ENCODE peak calls at places on chromosomes 11 and 22, in five cellular contexts. B, G, X, H and W are unnamed samples.

GRCh38 chr11:126969865-126970479 is 30.6 kb downstream of the KIRREL3 start:
- DNase-seq in G (peak), H (peak), X (no peak), B (peak), W (no peak)

GRCh38 chr11:65651589-65652510 is 10.9 kb downstream of the RELA start:
- DNase-seq in B (no peak), X (no peak), H (no peak), G (no peak), W (peak)

GRCh38 chr11:62552465-62552782 is 5.8 kb upstream of the AHNAK start:
- DNase-seq in G (peak), X (no peak), H (no peak), B (no peak), W (peak)

GRCh38 chr22:17878186-17878694 is 104.0 kb upstream of the BID start:
- DNase-seq in G (no peak), X (no peak), H (no peak), B (no peak), W (no peak)

GRCh38 chr11:68328374-68329091 is 16.1 kb downstream of the LRP5 start:
- DNase-seq in G (peak), B (peak), H (no peak), X (no peak), W (peak)

GRCh38 chr11:36360318-36360717 is 64.2 kb downstream of the PRR5L start:
- DNase-seq in X (no peak), G (no peak), H (no peak), B (no peak), W (no peak)

GRCh38 chr11:2655834-2656622 is 43.8 kb downstream of the KCNQ1OT1 start:
- DNase-seq in X (peak), G (no peak), B (no peak), H (peak), W (no peak)

GRCh38 chr11:7060828-7061227 is 28.0 kb upstream of the RBMXL2 start:
- DNase-seq in G (no peak), X (no peak), H (no peak), B (no peak), W (no peak)

GRCh38 chr11:16863382-16863781 is 124.9 kb downstream of the C11orf58 start:
- DNase-seq in G (no peak), X (no peak), B (no peak), H (no peak), W (no peak)

GRCh38 chr22:26766510-26767350 is 109.3 kb downstream of the MIAT start:
- DNase-seq in B (no peak), H (no peak), G (no peak), X (no peak), W (no peak)

GRCh38 chr22:24427500-24428164 is at the start of gene ADORA2A:
- DNase-seq in H (no peak), X (no peak), G (no peak), B (no peak), W (peak)

GRCh38 chr11:94737171-94737611 is 31.0 kb upstream of the AMOTL1 start:
- DNase-seq in G (no peak), H (no peak), X (no peak), B (no peak), W (no peak)

GRCh38 chr11:36409152-36409713 is 100.8 kb downstream of the TRAF6 start:
- DNase-seq in G (no peak), X (peak), H (no peak), B (no peak), W (peak)

GRCh38 chr11:64624869-64625481 is 34.0 kb downstream of the SLC22A12 start:
- DNase-seq in H (no peak), B (no peak), G (no peak), X (no peak), W (peak)

GRCh38 chr11:75151346-75152047 is 590 bp downstream of the SLCO2B1 start:
- DNase-seq in G (no peak), B (no peak), X (no peak), H (no peak), W (no peak)

GRCh38 chr11:108154591-108154990 is 33.2 kb downstream of the ACAT1 start:
- DNase-seq in X (no peak), B (no peak), H (no peak), G (no peak), W (no peak)

GRCh38 chr11:111310723-111311122 is 12.4 kb downstream of the POU2AF3 start:
- DNase-seq in B (no peak), X (no peak), G (no peak), H (no peak), W (no peak)

GRCh38 chr11:36509694-36510566 is at the start of gene TRAF6:
- DNase-seq in X (no peak), G (peak), H (peak), B (peak), W (peak)

GRCh38 chr11:117620131-117620530 is 176.9 kb downstream of the DSCAML1 start:
- DNase-seq in G (no peak), B (no peak), H (no peak), X (no peak), W (peak)

GRCh38 chr11:102449651-102450570 is 2.7 kb downstream of the TMEM123 start:
- DNase-seq in H (no peak), X (no peak), B (no peak), G (no peak), W (no peak)

GRCh38 chr11:70604630-70605520 is 206.5 kb downstream of the CTTN start:
- DNase-seq in X (no peak), B (no peak), H (no peak), G (no peak), W (no peak)

GRCh38 chr11:46050065-46050464 is 71.2 kb downstream of the PHF21A start:
- DNase-seq in G (no peak), X (peak), H (no peak), B (no peak), W (peak)

GRCh38 chr11:47235163-47235562 is 13.5 kb downstream of the ACP2 start:
- DNase-seq in X (no peak), H (no peak), B (no peak), G (no peak), W (no peak)

GRCh38 chr11:114889464-114890065 is 211.2 kb downstream of the NXPE2 start:
- DNase-seq in H (no peak), X (no peak), G (no peak), B (no peak), W (no peak)